ENCODE peak calls at places on chromosomes 1 and 21, in five cellular contexts. E is midbrain, O is gastrocnemius medialis, G is KBM-7, A is nucleus accumbens. U is an unnamed sample.

GRCh38 chr21:38260426-38260825 is 3.6 kb downstream of the KCNJ15 start:
- DNase-seq in A (no peak), O (no peak), G (no peak), E (no peak), U (no peak)

GRCh38 chr1:225654277-225654597 is 1.3 kb upstream of the ENAH start:
- DNase-seq in G (no peak), A (no peak), E (no peak), O (no peak), U (no peak)

GRCh38 chr1:147177611-147178370 is 5.5 kb upstream of the PRKAB2 start:
- DNase-seq in G (no peak), O (no peak), E (no peak), A (no peak), U (peak)

GRCh38 chr21:23936224-23936623 is 1671.1 kb downstream of the MRPL39 start:
- DNase-seq in G (peak), A (peak), O (no peak), E (peak), U (no peak)

GRCh38 chr1:58898739-58899580 is 115.1 kb upstream of the JUN start:
- DNase-seq in G (peak), A (no peak), E (no peak), O (no peak), U (no peak)

GRCh38 chr21:34924767-34925425 is 124.2 kb downstream of the RUNX1 start:
- DNase-seq in O (no peak), G (no peak), E (no peak), A (no peak), U (no peak)

GRCh38 chr1:9028921-9029715 is 2.9 kb upstream of the SLC2A7 start:
- DNase-seq in E (no peak), O (no peak), A (no peak), G (no peak), U (no peak)

GRCh38 chr1:154263465-154264332 is 8.7 kb upstream of the HAX1 start:
- DNase-seq in G (no peak), A (no peak), E (no peak), O (no peak), U (no peak)

GRCh38 chr1:117590273-117590925 is 15.4 kb upstream of the TENT5C start:
- DNase-seq in O (no peak), A (no peak), E (no peak), G (no peak), U (no peak)

GRCh38 chr1:83554174-83554573 is 444.8 kb downstream of the TTLL7 start:
- DNase-seq in E (no peak), G (no peak), A (no peak), O (no peak), U (no peak)

GRCh38 chr1:87117761-87118160 is 203.3 kb downstream of the HS2ST1 start:
- DNase-seq in G (no peak), O (no peak), E (no peak), A (no peak), U (no peak)

GRCh38 chr1:58883037-58883887 is 99.4 kb upstream of the JUN start:
- DNase-seq in E (peak), G (peak), O (peak), A (no peak), U (no peak)

U was measured in posterior cingulate gyrus.